ENCODE peak calls at places on chromosomes 1 and 21, in seven cellular contexts. One of them, this sample, is unnamed.

GRCh38 chr1:207918571-207918970 is 7.6 kb upstream of the CD34 start:
- DNase-seq in CD8-positive, alpha-beta T cell: no peak
- DNase-seq in right atrium auricular region: no peak
- DNase-seq in EL: no peak
- DNase-seq in CD4-positive, alpha-beta T cell: no peak
- DNase-seq in RPMI7951: no peak
- DNase-seq in HS-5: no peak
- DNase-seq in this sample: no peak

GRCh38 chr1:27889506-27889905 is 17.2 kb downstream of the THEMIS2 start:
- DNase-seq in CD8-positive, alpha-beta T cell: no peak
- DNase-seq in right atrium auricular region: no peak
- DNase-seq in EL: no peak
- DNase-seq in CD4-positive, alpha-beta T cell: no peak
- DNase-seq in RPMI7951: no peak
- DNase-seq in HS-5: no peak
- DNase-seq in this sample: no peak

GRCh38 chr1:8670371-8670818 is 147.0 kb downstream of the RERE start:
- DNase-seq in CD8-positive, alpha-beta T cell: no peak
- DNase-seq in right atrium auricular region: no peak
- DNase-seq in EL: peak
- DNase-seq in CD4-positive, alpha-beta T cell: no peak
- DNase-seq in RPMI7951: no peak
- DNase-seq in HS-5: no peak
- DNase-seq in this sample: no peak

GRCh38 chr1:29569971-29570634 is 333.8 kb downstream of the PTPRU start:
- DNase-seq in CD8-positive, alpha-beta T cell: no peak
- DNase-seq in right atrium auricular region: no peak
- DNase-seq in EL: peak
- DNase-seq in CD4-positive, alpha-beta T cell: no peak
- DNase-seq in RPMI7951: peak
- DNase-seq in HS-5: peak
- DNase-seq in this sample: no peak

GRCh38 chr21:42220138-42220701 is 1.3 kb downstream of the ABCG1 start:
- DNase-seq in CD8-positive, alpha-beta T cell: peak
- DNase-seq in right atrium auricular region: peak
- DNase-seq in EL: no peak
- DNase-seq in CD4-positive, alpha-beta T cell: peak
- DNase-seq in RPMI7951: peak
- DNase-seq in HS-5: no peak
- DNase-seq in this sample: peak

GRCh38 chr21:35503646-35504045 is 454.5 kb upstream of the RUNX1 start:
- DNase-seq in CD8-positive, alpha-beta T cell: peak
- DNase-seq in right atrium auricular region: no peak
- DNase-seq in EL: no peak
- DNase-seq in CD4-positive, alpha-beta T cell: no peak
- DNase-seq in RPMI7951: no peak
- DNase-seq in HS-5: no peak
- DNase-seq in this sample: no peak

GRCh38 chr1:94202241-94202640 is 35.1 kb downstream of the ARHGAP29 start:
- DNase-seq in CD8-positive, alpha-beta T cell: no peak
- DNase-seq in right atrium auricular region: no peak
- DNase-seq in EL: no peak
- DNase-seq in CD4-positive, alpha-beta T cell: no peak
- DNase-seq in RPMI7951: no peak
- DNase-seq in HS-5: no peak
- DNase-seq in this sample: no peak

GRCh38 chr1:156532374-156532773 is 31.8 kb upstream of the MEF2D start:
- DNase-seq in CD8-positive, alpha-beta T cell: no peak
- DNase-seq in right atrium auricular region: no peak
- DNase-seq in EL: no peak
- DNase-seq in CD4-positive, alpha-beta T cell: no peak
- DNase-seq in RPMI7951: no peak
- DNase-seq in HS-5: no peak
- DNase-seq in this sample: no peak

GRCh38 chr1:246072456-246072855 is 434.6 kb downstream of the SMYD3 start:
- DNase-seq in CD8-positive, alpha-beta T cell: no peak
- DNase-seq in right atrium auricular region: no peak
- DNase-seq in EL: no peak
- DNase-seq in CD4-positive, alpha-beta T cell: no peak
- DNase-seq in RPMI7951: peak
- DNase-seq in HS-5: no peak
- DNase-seq in this sample: no peak

GRCh38 chr1:80582980-80583379 is 1217.8 kb upstream of the ADGRL2 start:
- DNase-seq in CD8-positive, alpha-beta T cell: no peak
- DNase-seq in right atrium auricular region: no peak
- DNase-seq in EL: peak
- DNase-seq in CD4-positive, alpha-beta T cell: no peak
- DNase-seq in RPMI7951: no peak
- DNase-seq in HS-5: no peak
- DNase-seq in this sample: no peak

GRCh38 chr1:78792756-78793155 is 143.1 kb downstream of the IFI44 start:
- DNase-seq in CD8-positive, alpha-beta T cell: no peak
- DNase-seq in right atrium auricular region: no peak
- DNase-seq in EL: peak
- DNase-seq in CD4-positive, alpha-beta T cell: no peak
- DNase-seq in RPMI7951: peak
- DNase-seq in HS-5: no peak
- DNase-seq in this sample: no peak

GRCh38 chr1:162663589-162664030 is 31.3 kb downstream of the DDR2 start:
- DNase-seq in CD8-positive, alpha-beta T cell: no peak
- DNase-seq in right atrium auricular region: peak
- DNase-seq in EL: peak
- DNase-seq in CD4-positive, alpha-beta T cell: no peak
- DNase-seq in RPMI7951: peak
- DNase-seq in HS-5: peak
- DNase-seq in this sample: peak

GRCh38 chr1:230031131-230031530 is 35.9 kb upstream of the GALNT2 start:
- DNase-seq in CD8-positive, alpha-beta T cell: no peak
- DNase-seq in right atrium auricular region: no peak
- DNase-seq in EL: peak
- DNase-seq in CD4-positive, alpha-beta T cell: no peak
- DNase-seq in RPMI7951: peak
- DNase-seq in HS-5: peak
- DNase-seq in this sample: no peak

GRCh38 chr1:50521703-50522102 is 98.5 kb upstream of the DMRTA2 start:
- DNase-seq in CD8-positive, alpha-beta T cell: no peak
- DNase-seq in right atrium auricular region: no peak
- DNase-seq in EL: no peak
- DNase-seq in CD4-positive, alpha-beta T cell: no peak
- DNase-seq in RPMI7951: no peak
- DNase-seq in HS-5: no peak
- DNase-seq in this sample: no peak

GRCh38 chr1:226351709-226352108 is 42.7 kb upstream of the LIN9 start:
- DNase-seq in CD8-positive, alpha-beta T cell: no peak
- DNase-seq in right atrium auricular region: no peak
- DNase-seq in EL: peak
- DNase-seq in CD4-positive, alpha-beta T cell: no peak
- DNase-seq in RPMI7951: no peak
- DNase-seq in HS-5: no peak
- DNase-seq in this sample: no peak

GRCh38 chr21:26852422-26852821 is 7.2 kb upstream of the ADAMTS1 start:
- DNase-seq in CD8-positive, alpha-beta T cell: no peak
- DNase-seq in right atrium auricular region: no peak
- DNase-seq in EL: no peak
- DNase-seq in CD4-positive, alpha-beta T cell: no peak
- DNase-seq in RPMI7951: no peak
- DNase-seq in HS-5: no peak
- DNase-seq in this sample: no peak

GRCh38 chr1:163290025-163290610 is 31.6 kb upstream of the NUF2 start:
- DNase-seq in CD8-positive, alpha-beta T cell: no peak
- DNase-seq in right atrium auricular region: no peak
- DNase-seq in EL: no peak
- DNase-seq in CD4-positive, alpha-beta T cell: no peak
- DNase-seq in RPMI7951: no peak
- DNase-seq in HS-5: no peak
- DNase-seq in this sample: no peak

GRCh38 chr1:245863566-245864184 is 643.4 kb downstream of the SMYD3 start:
- DNase-seq in CD8-positive, alpha-beta T cell: no peak
- DNase-seq in right atrium auricular region: no peak
- DNase-seq in EL: no peak
- DNase-seq in CD4-positive, alpha-beta T cell: no peak
- DNase-seq in RPMI7951: no peak
- DNase-seq in HS-5: no peak
- DNase-seq in this sample: no peak

GRCh38 chr1:8765253-8765652 is 52.2 kb downstream of the RERE start:
- DNase-seq in CD8-positive, alpha-beta T cell: no peak
- DNase-seq in right atrium auricular region: no peak
- DNase-seq in EL: no peak
- DNase-seq in CD4-positive, alpha-beta T cell: no peak
- DNase-seq in RPMI7951: no peak
- DNase-seq in HS-5: no peak
- DNase-seq in this sample: no peak

GRCh38 chr1:95640746-95641145 is 406.7 kb downstream of the RWDD3 start:
- DNase-seq in CD8-positive, alpha-beta T cell: no peak
- DNase-seq in right atrium auricular region: no peak
- DNase-seq in EL: no peak
- DNase-seq in CD4-positive, alpha-beta T cell: no peak
- DNase-seq in RPMI7951: no peak
- DNase-seq in HS-5: no peak
- DNase-seq in this sample: no peak

GRCh38 chr1:113534130-113534817 is 144.0 kb downstream of the MAGI3 start:
- DNase-seq in CD8-positive, alpha-beta T cell: no peak
- DNase-seq in right atrium auricular region: no peak
- DNase-seq in EL: peak
- DNase-seq in CD4-positive, alpha-beta T cell: no peak
- DNase-seq in RPMI7951: peak
- DNase-seq in HS-5: peak
- DNase-seq in this sample: no peak

GRCh38 chr1:214216779-214217178 is 64.2 kb upstream of the SMYD2 start:
- DNase-seq in CD8-positive, alpha-beta T cell: no peak
- DNase-seq in right atrium auricular region: no peak
- DNase-seq in EL: no peak
- DNase-seq in CD4-positive, alpha-beta T cell: no peak
- DNase-seq in RPMI7951: no peak
- DNase-seq in HS-5: no peak
- DNase-seq in this sample: no peak

GRCh38 chr1:91872560-91873081 is 13.3 kb downstream of the TGFBR3 start:
- DNase-seq in CD8-positive, alpha-beta T cell: no peak
- DNase-seq in right atrium auricular region: no peak
- DNase-seq in EL: peak
- DNase-seq in CD4-positive, alpha-beta T cell: no peak
- DNase-seq in RPMI7951: peak
- DNase-seq in HS-5: no peak
- DNase-seq in this sample: no peak

GRCh38 chr21:44354001-44354405 is 582 bp downstream of the TRPM2 start:
- DNase-seq in CD8-positive, alpha-beta T cell: no peak
- DNase-seq in right atrium auricular region: peak
- DNase-seq in EL: no peak
- DNase-seq in CD4-positive, alpha-beta T cell: no peak
- DNase-seq in RPMI7951: no peak
- DNase-seq in HS-5: no peak
- DNase-seq in this sample: no peak

GRCh38 chr1:4600615-4601460 is 53.6 kb upstream of the AJAP1 start:
- DNase-seq in CD8-positive, alpha-beta T cell: no peak
- DNase-seq in right atrium auricular region: no peak
- DNase-seq in EL: no peak
- DNase-seq in CD4-positive, alpha-beta T cell: no peak
- DNase-seq in RPMI7951: no peak
- DNase-seq in HS-5: no peak
- DNase-seq in this sample: no peak

GRCh38 chr1:22143065-22143514 is at the start of gene WNT4:
- DNase-seq in CD8-positive, alpha-beta T cell: no peak
- DNase-seq in right atrium auricular region: no peak
- DNase-seq in EL: peak
- DNase-seq in CD4-positive, alpha-beta T cell: no peak
- DNase-seq in RPMI7951: peak
- DNase-seq in HS-5: no peak
- DNase-seq in this sample: no peak

GRCh38 chr1:100785399-100786082 is 66.0 kb downstream of the VCAM1 start:
- DNase-seq in CD8-positive, alpha-beta T cell: no peak
- DNase-seq in right atrium auricular region: no peak
- DNase-seq in EL: peak
- DNase-seq in CD4-positive, alpha-beta T cell: no peak
- DNase-seq in RPMI7951: peak
- DNase-seq in HS-5: no peak
- DNase-seq in this sample: no peak

GRCh38 chr1:113278371-113278770 is 111.9 kb upstream of the MAGI3 start:
- DNase-seq in CD8-positive, alpha-beta T cell: no peak
- DNase-seq in right atrium auricular region: no peak
- DNase-seq in EL: no peak
- DNase-seq in CD4-positive, alpha-beta T cell: no peak
- DNase-seq in RPMI7951: no peak
- DNase-seq in HS-5: no peak
- DNase-seq in this sample: no peak

GRCh38 chr21:35530726-35531125 is 481.6 kb upstream of the RUNX1 start:
- DNase-seq in CD8-positive, alpha-beta T cell: no peak
- DNase-seq in right atrium auricular region: no peak
- DNase-seq in EL: no peak
- DNase-seq in CD4-positive, alpha-beta T cell: no peak
- DNase-seq in RPMI7951: no peak
- DNase-seq in HS-5: no peak
- DNase-seq in this sample: no peak

GRCh38 chr1:116987256-116987555 is 14.4 kb upstream of the CD101 start:
- DNase-seq in CD8-positive, alpha-beta T cell: peak
- DNase-seq in right atrium auricular region: no peak
- DNase-seq in EL: no peak
- DNase-seq in CD4-positive, alpha-beta T cell: peak
- DNase-seq in RPMI7951: no peak
- DNase-seq in HS-5: no peak
- DNase-seq in this sample: no peak

GRCh38 chr1:212702672-212703071 is 3.0 kb upstream of the BATF3 start:
- DNase-seq in CD8-positive, alpha-beta T cell: no peak
- DNase-seq in right atrium auricular region: no peak
- DNase-seq in EL: no peak
- DNase-seq in CD4-positive, alpha-beta T cell: no peak
- DNase-seq in RPMI7951: no peak
- DNase-seq in HS-5: no peak
- DNase-seq in this sample: no peak

GRCh38 chr1:64686828-64687724 is 57.8 kb upstream of the RAVER2 start:
- DNase-seq in CD8-positive, alpha-beta T cell: no peak
- DNase-seq in right atrium auricular region: no peak
- DNase-seq in EL: peak
- DNase-seq in CD4-positive, alpha-beta T cell: no peak
- DNase-seq in RPMI7951: peak
- DNase-seq in HS-5: peak
- DNase-seq in this sample: peak

GRCh38 chr1:186476306-186477040 is 15.6 kb upstream of the PDC start:
- DNase-seq in CD8-positive, alpha-beta T cell: no peak
- DNase-seq in right atrium auricular region: no peak
- DNase-seq in EL: peak
- DNase-seq in CD4-positive, alpha-beta T cell: no peak
- DNase-seq in RPMI7951: no peak
- DNase-seq in HS-5: no peak
- DNase-seq in this sample: no peak

GRCh38 chr21:35204125-35204524 is 155.0 kb upstream of the RUNX1 start:
- DNase-seq in CD8-positive, alpha-beta T cell: no peak
- DNase-seq in right atrium auricular region: no peak
- DNase-seq in EL: peak
- DNase-seq in CD4-positive, alpha-beta T cell: no peak
- DNase-seq in RPMI7951: peak
- DNase-seq in HS-5: no peak
- DNase-seq in this sample: no peak

GRCh38 chr21:38993561-38993960 is 187.8 kb downstream of the ETS2 start:
- DNase-seq in CD8-positive, alpha-beta T cell: no peak
- DNase-seq in right atrium auricular region: peak
- DNase-seq in EL: peak
- DNase-seq in CD4-positive, alpha-beta T cell: no peak
- DNase-seq in RPMI7951: peak
- DNase-seq in HS-5: peak
- DNase-seq in this sample: no peak

GRCh38 chr1:57093122-57093521 is 127.3 kb upstream of the C8B start:
- DNase-seq in CD8-positive, alpha-beta T cell: no peak
- DNase-seq in right atrium auricular region: no peak
- DNase-seq in EL: no peak
- DNase-seq in CD4-positive, alpha-beta T cell: no peak
- DNase-seq in RPMI7951: no peak
- DNase-seq in HS-5: no peak
- DNase-seq in this sample: no peak

GRCh38 chr1:94637096-94637495 is 95.5 kb upstream of the F3 start:
- DNase-seq in CD8-positive, alpha-beta T cell: no peak
- DNase-seq in right atrium auricular region: no peak
- DNase-seq in EL: no peak
- DNase-seq in CD4-positive, alpha-beta T cell: no peak
- DNase-seq in RPMI7951: no peak
- DNase-seq in HS-5: no peak
- DNase-seq in this sample: no peak

GRCh38 chr1:208172389-208173140 is 71.6 kb downstream of the PLXNA2 start:
- DNase-seq in CD8-positive, alpha-beta T cell: no peak
- DNase-seq in right atrium auricular region: no peak
- DNase-seq in EL: peak
- DNase-seq in CD4-positive, alpha-beta T cell: no peak
- DNase-seq in RPMI7951: peak
- DNase-seq in HS-5: no peak
- DNase-seq in this sample: no peak

This sample was measured in neuronal stem cell.